ENCODE peak calls at places on chromosomes 2 and 18, in nine cellular contexts. G is BE2C, Z is IMR-90, R is sigmoid colon, I is transverse colon, T is DND-41, L is gastrocnemius medialis, M is colonic mucosa, A is uterus. D is an unnamed sample.
A peak's percentile ranks its signal among the peaks of the same experiment; 100 is the strongest.

GRCh38 chr2:69994166-69994565 is 32.7 kb upstream of the ASPRV1 start:
- DNase-seq in G (no peak), Z (no peak), R (peak; percentile 29), I (no peak), T (no peak), L (no peak), M (no peak), A (no peak), D (no peak)

GRCh38 chr2:113858764-113859163 is 31.1 kb upstream of the ACTR3 start:
- DNase-seq in G (no peak), Z (peak; percentile 95), R (no peak), I (no peak), T (no peak), L (no peak), M (no peak), A (no peak), D (no peak)

GRCh38 chr2:242031481-242032019 is 162.0 kb downstream of the RTP5 start:
- DNase-seq in G (no peak), Z (peak; percentile 95), R (peak; percentile 39), I (no peak), T (peak; percentile 43), L (no peak), M (peak; percentile 14), A (no peak), D (peak; percentile 49)

GRCh38 chr2:42917374-42918017 is 125.1 kb upstream of the HAAO start:
- DNase-seq in G (no peak), Z (peak; percentile 95), R (peak; percentile 84), I (peak; percentile 40), T (no peak), L (no peak), M (peak; percentile 53), A (peak; percentile 62), D (no peak)

GRCh38 chr2:905833-906140 is 44.9 kb upstream of the SNTG2 start:
- DNase-seq in G (no peak), Z (no peak), R (no peak), I (no peak), T (no peak), L (no peak), M (no peak), A (no peak), D (no peak)

GRCh38 chr2:75403991-75404428 is 156.7 kb downstream of the EVA1A start:
- DNase-seq in G (no peak), Z (peak; percentile 59), R (no peak), I (no peak), T (peak; percentile 24), L (no peak), M (no peak), A (no peak), D (no peak)

GRCh38 chr2:226956659-226957058 is 120.8 kb downstream of the RHBDD1 start:
- DNase-seq in G (no peak), Z (no peak), R (no peak), I (no peak), T (no peak), L (no peak), M (no peak), A (no peak), D (no peak)

GRCh38 chr2:217338306-217338916 is 478.5 kb upstream of the TNP1 start:
- DNase-seq in G (no peak), Z (peak; percentile 96), R (peak; percentile 78), I (no peak), T (no peak), L (no peak), M (no peak), A (peak; percentile 56), D (no peak)

GRCh38 chr2:163553601-163554000 is 182.2 kb downstream of the FIGN start:
- DNase-seq in G (no peak), Z (no peak), R (no peak), I (no peak), T (no peak), L (no peak), M (no peak), A (no peak), D (no peak)

GRCh38 chr2:1847846-1848598 is 103.7 kb upstream of the PXDN start:
- DNase-seq in G (no peak), Z (no peak), R (no peak), I (no peak), T (no peak), L (no peak), M (no peak), A (no peak), D (no peak)

GRCh38 chr2:130332271-130333073 is 10.2 kb upstream of the IMP4 start:
- DNase-seq in G (peak; percentile 78), Z (peak; percentile 81), R (peak; percentile 88), I (peak; percentile 79), T (peak; percentile 67), L (no peak), M (peak; percentile 76), A (peak; percentile 82), D (peak; percentile 72)

GRCh38 chr18:50465211-50466153 is 90.6 kb downstream of the SKA1 start:
- DNase-seq in G (no peak), Z (no peak), R (no peak), I (no peak), T (no peak), L (no peak), M (no peak), A (no peak), D (no peak)

GRCh38 chr2:79630060-79630459 is 117.2 kb downstream of the CTNNA2 start:
- DNase-seq in G (no peak), Z (no peak), R (no peak), I (no peak), T (no peak), L (no peak), M (no peak), A (no peak), D (no peak)

GRCh38 chr18:35585608-35586007 is 4.1 kb downstream of the GALNT1 start:
- DNase-seq in G (no peak), Z (no peak), R (no peak), I (no peak), T (no peak), L (no peak), M (no peak), A (no peak), D (no peak)
- H3K9me3 ChIP-seq in G (no peaks in the 10 kb centered on the region), Z (peaks cover 3% of the 10 kb centered on the region), R (no peaks in the 10 kb centered on the region), I (peaks cover 5% of the 10 kb centered on the region), T (peaks cover 9% of the 10 kb centered on the region), L (no peaks in the 10 kb centered on the region), M (no peaks in the 10 kb centered on the region), A (no peaks in the 10 kb centered on the region), D (no peaks in the 10 kb centered on the region)

GRCh38 chr2:155100261-155100660 is 401.8 kb downstream of the KCNJ3 start:
- DNase-seq in G (no peak), Z (no peak), R (no peak), I (no peak), T (no peak), L (no peak), M (no peak), A (no peak), D (no peak)
- H3K9me3 ChIP-seq in G (no peaks in the 10 kb centered on the region), Z (peaks cover 19% of the 10 kb centered on the region), R (no peaks in the 10 kb centered on the region), I (peaks cover 4% of the 10 kb centered on the region), T (peaks cover 15% of the 10 kb centered on the region), L (no peaks in the 10 kb centered on the region), M (no peaks in the 10 kb centered on the region), A (no peaks in the 10 kb centered on the region), D (no peaks in the 10 kb centered on the region)

GRCh38 chr2:123207245-123207644 is 817.8 kb upstream of the CNTNAP5 start:
- DNase-seq in G (no peak), Z (no peak), R (no peak), I (no peak), T (no peak), L (no peak), M (no peak), A (no peak), D (no peak)

GRCh38 chr2:123209185-123209584 is 815.9 kb upstream of the CNTNAP5 start:
- DNase-seq in G (no peak), Z (no peak), R (no peak), I (no peak), T (no peak), L (no peak), M (no peak), A (no peak), D (no peak)

GRCh38 chr2:123211181-123211580 is 813.9 kb upstream of the CNTNAP5 start:
- DNase-seq in G (no peak), Z (no peak), R (no peak), I (no peak), T (no peak), L (no peak), M (no peak), A (no peak), D (no peak)
- H3K9me3 ChIP-seq in G (no peaks in the 10 kb centered on the region), Z (peaks cover 3% of the 10 kb centered on the region), R (no peaks in the 10 kb centered on the region), I (no peaks in the 10 kb centered on the region), T (no peaks in the 10 kb centered on the region), L (no peaks in the 10 kb centered on the region), M (no peaks in the 10 kb centered on the region), A (no peaks in the 10 kb centered on the region), D (no peaks in the 10 kb centered on the region)

GRCh38 chr18:71682591-71682990 is 861.6 kb downstream of the CBLN2 start:
- DNase-seq in G (no peak), Z (no peak), R (no peak), I (no peak), T (no peak), L (no peak), M (no peak), A (no peak), D (no peak)
- H3K9me3 ChIP-seq in G (no peaks in the 10 kb centered on the region), Z (peaks cover 4% of the 10 kb centered on the region), R (no peaks in the 10 kb centered on the region), I (no peaks in the 10 kb centered on the region), T (no peaks in the 10 kb centered on the region), L (no peaks in the 10 kb centered on the region), M (no peaks in the 10 kb centered on the region), A (peaks cover 3% of the 10 kb centered on the region), D (no peaks in the 10 kb centered on the region)

DNA sequence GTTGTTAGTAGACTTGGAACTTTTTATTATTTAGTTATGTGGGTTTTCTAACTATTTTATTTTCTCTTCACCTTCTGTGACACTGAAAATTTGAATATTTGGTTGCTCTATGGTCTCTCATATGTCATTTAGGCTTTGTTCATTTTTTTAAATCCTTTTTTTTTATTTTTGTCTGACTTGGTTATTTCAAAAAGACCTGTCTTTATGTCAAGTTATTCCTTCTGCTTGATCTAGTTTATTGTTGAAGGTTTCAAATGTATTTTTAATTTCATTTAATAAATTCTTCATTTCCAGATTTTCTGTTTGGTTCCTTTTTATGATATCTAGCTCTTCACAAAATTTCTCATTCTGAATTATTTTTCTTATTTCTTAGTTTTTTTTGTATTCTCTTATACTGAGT is 160.6 kb upstream of the ATP5MC3 start:
- DNase-seq in G (no peak), Z (no peak), R (no peak), I (no peak), T (no peak), L (no peak), M (no peak), A (no peak), D (no peak)
- H3K9me3 ChIP-seq in G (no peaks in the 10 kb centered on the region), Z (no peaks in the 10 kb centered on the region), R (no peaks in the 10 kb centered on the region), I (peaks cover 11% of the 10 kb centered on the region), T (peaks cover 19% of the 10 kb centered on the region), L (peaks cover 7% of the 10 kb centered on the region), M (no peaks in the 10 kb centered on the region), A (peaks cover 7% of the 10 kb centered on the region), D (peaks cover 6% of the 10 kb centered on the region)

GRCh38 chr2:128466377-128467175 is 147.9 kb upstream of the HS6ST1 start:
- DNase-seq in G (no peak), Z (no peak), R (peak; percentile 90), I (no peak), T (peak; percentile 11), L (peak; percentile 72), M (peak; percentile 6), A (no peak), D (no peak)
- H3K9me3 ChIP-seq in G (no peaks in the 10 kb centered on the region), Z (peaks cover 36% of the 10 kb centered on the region), R (peaks cover 7% of the 10 kb centered on the region), I (peaks cover 17% of the 10 kb centered on the region), T (peaks cover 54% of the 10 kb centered on the region), L (peaks cover 5% of the 10 kb centered on the region), M (peaks cover 3% of the 10 kb centered on the region), A (peaks cover 14% of the 10 kb centered on the region), D (peaks cover 12% of the 10 kb centered on the region)

D was measured in CD8-positive, alpha-beta T cell.